ENCODE peak calls at places on chromosomes 11 and 22, in four cellular contexts. Z, F, G and D are unnamed samples.

GRCh38 chr11:79428406-79428805 is 12.4 kb downstream of the TENM4 start:
- DNase-seq in F (no peak), G (no peak), Z (no peak), D (no peak)

GRCh38 chr22:30420401-30421178 is 5.0 kb upstream of the MTFP1 start:
- DNase-seq in F (peak; percentile 32), G (no peak), Z (no peak), D (no peak)

GRCh38 chr11:116558504-116559252 is 214.1 kb downstream of the BUD13 start:
- DNase-seq in Z (no peak), F (no peak), G (no peak), D (no peak)

GRCh38 chr11:120096756-120097191 is 41.1 kb downstream of the TRIM29 start:
- DNase-seq in F (peak; percentile 75), G (no peak), Z (no peak), D (no peak)

GRCh38 chr22:43919106-43919965 is 4.3 kb upstream of the PNPLA3 start:
- DNase-seq in F (no peak), Z (no peak), G (no peak), D (peak; percentile 58)

GRCh38 chr11:19025799-19026406 is 34.6 kb downstream of the MRGPRX2 start:
- DNase-seq in F (no peak), G (no peak), Z (no peak), D (no peak)

GRCh38 chr11:6931146-6931713 is 5.0 kb downstream of the ZNF215 start:
- DNase-seq in Z (no peak), F (no peak), G (no peak), D (no peak)

GRCh38 chr22:20060700-20061480 is 19.2 kb upstream of the DGCR8 start:
- DNase-seq in Z (no peak), F (peak; percentile 53), G (no peak), D (no peak)

GRCh38 chr11:116281173-116282160 is 491.3 kb downstream of the BUD13 start:
- DNase-seq in Z (no peak), F (peak; percentile 15), G (no peak), D (no peak)

GRCh38 chr11:84909740-84910139 is 717.4 kb downstream of the DLG2 start:
- DNase-seq in G (no peak), Z (no peak), F (no peak), D (no peak)

GRCh38 chr11:109085708-109086373 is 336.1 kb upstream of the C11orf87 start:
- DNase-seq in G (no peak), Z (no peak), F (no peak), D (no peak)

GRCh38 chr11:61855939-61856730 is 28.0 kb downstream of the FADS2 start:
- DNase-seq in Z (no peak), F (no peak), G (peak; percentile 45), D (no peak)

DNA sequence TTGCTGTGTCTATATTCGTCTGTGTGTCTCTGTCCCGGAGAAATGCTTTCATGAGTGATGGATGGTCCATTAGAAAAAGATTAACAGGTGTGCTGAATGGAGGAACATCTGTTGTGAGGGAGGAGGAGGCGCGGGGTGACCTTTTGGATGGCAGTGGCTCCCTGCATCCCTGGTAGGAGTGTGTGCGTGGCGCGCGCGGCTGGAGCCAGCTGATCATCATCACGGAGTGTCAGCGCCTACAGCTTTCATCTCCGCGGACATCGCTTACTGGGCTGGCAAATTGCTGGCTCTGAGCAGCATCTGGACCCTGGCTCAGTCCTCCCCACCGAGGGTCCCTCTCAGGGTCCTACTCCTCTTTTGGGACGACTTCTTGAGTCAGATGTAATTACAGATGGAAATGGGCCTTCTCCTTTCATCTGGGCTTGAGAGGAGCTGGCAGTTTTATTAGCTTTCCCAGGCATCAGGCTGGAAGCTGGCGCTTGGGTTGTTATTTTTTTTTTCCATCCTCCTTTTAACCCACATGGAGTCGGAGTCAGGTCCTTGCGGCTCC is 85.3 kb downstream of the CACNA1I start:
- DNase-seq in F (no peak), Z (no peak), G (no peak), D (no peak)
- H3K27me3 ChIP-seq in F (no peaks in the 10 kb centered on the region), Z (no peaks in the 10 kb centered on the region), G (peaks cover 47% of the 10 kb centered on the region), D (peaks cover 3% of the 10 kb centered on the region)

GRCh38 chr22:49489821-49490220 is 337.9 kb downstream of the BRD1 start:
- DNase-seq in G (no peak), F (no peak), Z (no peak), D (no peak)

GRCh38 chr22:49491221-49491635 is 336.4 kb downstream of the BRD1 start:
- DNase-seq in F (no peak), Z (no peak), G (no peak), D (no peak)

GRCh38 chr22:49491726-49492125 is 335.9 kb downstream of the BRD1 start:
- DNase-seq in G (no peak), F (no peak), Z (no peak), D (no peak)

GRCh38 chr22:49492308-49492707 is 335.4 kb downstream of the BRD1 start:
- DNase-seq in F (no peak), Z (no peak), G (no peak), D (no peak)

GRCh38 chr22:49490692-49491091 is 337.0 kb downstream of the BRD1 start:
- DNase-seq in F (no peak), Z (no peak), G (no peak), D (no peak)
- H3K9me3 ChIP-seq in F (no peaks in the 10 kb centered on the region), Z (no peaks in the 10 kb centered on the region), G (no peaks in the 10 kb centered on the region), D (no peaks in the 10 kb centered on the region)

DNA sequence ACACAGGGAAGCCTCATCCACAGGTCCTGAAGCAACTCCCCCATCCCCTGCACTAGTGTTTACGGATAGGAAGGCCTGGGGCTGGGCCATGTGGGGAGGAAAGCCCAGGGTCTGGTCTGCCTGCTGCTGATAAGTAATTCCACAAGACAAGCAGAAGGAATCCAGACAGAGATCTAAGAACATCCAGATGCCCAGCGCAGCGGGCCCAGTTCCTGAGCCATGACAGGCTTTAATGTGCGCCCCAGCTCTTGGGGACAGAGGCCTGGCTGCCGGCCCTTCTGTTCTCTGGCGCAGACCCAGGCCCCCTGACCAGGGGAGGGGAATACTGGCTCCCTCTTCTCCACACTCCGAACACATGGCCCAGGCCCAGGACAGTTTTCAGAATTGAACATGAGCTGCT is 28.8 kb upstream of the ETS1 start:
- DNase-seq in G (peak; percentile 67), Z (no peak), F (no peak), D (no peak)
- TF ChIP-seq POLR2AphosphoS5 in G (no peak), Z (no peak), F (no peak), D (no peak)

GRCh38 chr11:124761301-124762021 is 629 bp downstream of the ESAM start:
- DNase-seq in F (no peak), Z (no peak), G (no peak), D (no peak)
- H3K27me3 ChIP-seq in F (peaks cover 3% of the 10 kb centered on the region), Z (peaks cover 52% of the 10 kb centered on the region), G (peaks cover 55% of the 10 kb centered on the region), D (peaks cover 19% of the 10 kb centered on the region)

DNA sequence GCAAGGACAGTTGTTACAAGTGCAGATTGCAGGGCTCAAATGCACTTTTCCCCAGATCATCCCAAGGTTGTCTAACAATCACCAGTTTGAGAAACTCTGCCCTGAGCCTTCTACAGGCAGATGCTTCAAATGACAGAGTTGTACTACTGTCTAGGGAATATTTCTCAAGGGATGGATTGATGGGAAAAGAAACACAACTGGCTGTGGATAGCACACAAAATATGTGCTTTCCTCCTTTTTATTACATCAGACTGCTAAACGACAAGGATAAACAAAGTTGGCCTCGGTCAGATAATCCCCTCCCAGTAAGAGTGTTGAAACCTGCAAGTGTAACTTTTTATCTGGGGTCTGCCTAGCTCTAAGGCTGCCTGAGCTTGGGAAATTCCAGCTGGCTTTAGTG is 46.6 kb upstream of the SORL1-AS1 start:
- DNase-seq in F (no peak), G (no peak), Z (no peak), D (no peak)
- H3K9me3 ChIP-seq in F (no peaks in the 10 kb centered on the region), G (no peaks in the 10 kb centered on the region), Z (no peaks in the 10 kb centered on the region), D (no peaks in the 10 kb centered on the region)

DNA sequence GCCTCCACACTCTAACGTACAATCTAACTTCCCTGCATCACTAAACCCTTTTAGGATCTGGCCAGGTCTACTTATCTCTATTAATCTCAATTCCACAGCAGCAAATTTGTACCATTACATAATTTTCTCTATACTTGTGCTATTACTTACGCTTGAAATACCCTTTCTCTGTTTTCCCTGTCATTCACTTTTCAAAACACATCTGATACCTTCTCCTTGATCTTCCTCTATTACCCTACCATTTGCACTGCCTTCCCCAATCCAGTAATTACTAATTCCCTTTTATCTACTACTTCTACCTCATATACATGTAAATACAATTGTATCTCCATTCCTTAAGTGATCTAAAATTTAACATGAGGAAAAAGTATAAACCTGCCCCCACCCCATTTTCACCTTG is 14.0 kb downstream of the CHORDC1 start:
- DNase-seq in Z (no peak), G (no peak), F (no peak), D (no peak)
- TF ChIP-seq POLR2AphosphoS5 in Z (no peak), G (no peak), F (no peak), D (no peak)

GRCh38 chr11:123755813-123756212 is 1.5 kb upstream of the OR6X1 start:
- DNase-seq in F (no peak), Z (no peak), G (no peak), D (no peak)
- H3K27me3 ChIP-seq in F (peaks cover 6% of the 10 kb centered on the region), Z (no peaks in the 10 kb centered on the region), G (no peaks in the 10 kb centered on the region), D (no peaks in the 10 kb centered on the region)

GRCh38 chr11:55481416-55481815 is 72.9 kb upstream of the OR4C15 start:
- DNase-seq in F (no peak), Z (no peak), G (no peak), D (no peak)
- H3K9me3 ChIP-seq in F (no peaks in the 10 kb centered on the region), Z (peaks cover 58% of the 10 kb centered on the region), G (peaks cover 43% of the 10 kb centered on the region), D (no peaks in the 10 kb centered on the region)

DNA sequence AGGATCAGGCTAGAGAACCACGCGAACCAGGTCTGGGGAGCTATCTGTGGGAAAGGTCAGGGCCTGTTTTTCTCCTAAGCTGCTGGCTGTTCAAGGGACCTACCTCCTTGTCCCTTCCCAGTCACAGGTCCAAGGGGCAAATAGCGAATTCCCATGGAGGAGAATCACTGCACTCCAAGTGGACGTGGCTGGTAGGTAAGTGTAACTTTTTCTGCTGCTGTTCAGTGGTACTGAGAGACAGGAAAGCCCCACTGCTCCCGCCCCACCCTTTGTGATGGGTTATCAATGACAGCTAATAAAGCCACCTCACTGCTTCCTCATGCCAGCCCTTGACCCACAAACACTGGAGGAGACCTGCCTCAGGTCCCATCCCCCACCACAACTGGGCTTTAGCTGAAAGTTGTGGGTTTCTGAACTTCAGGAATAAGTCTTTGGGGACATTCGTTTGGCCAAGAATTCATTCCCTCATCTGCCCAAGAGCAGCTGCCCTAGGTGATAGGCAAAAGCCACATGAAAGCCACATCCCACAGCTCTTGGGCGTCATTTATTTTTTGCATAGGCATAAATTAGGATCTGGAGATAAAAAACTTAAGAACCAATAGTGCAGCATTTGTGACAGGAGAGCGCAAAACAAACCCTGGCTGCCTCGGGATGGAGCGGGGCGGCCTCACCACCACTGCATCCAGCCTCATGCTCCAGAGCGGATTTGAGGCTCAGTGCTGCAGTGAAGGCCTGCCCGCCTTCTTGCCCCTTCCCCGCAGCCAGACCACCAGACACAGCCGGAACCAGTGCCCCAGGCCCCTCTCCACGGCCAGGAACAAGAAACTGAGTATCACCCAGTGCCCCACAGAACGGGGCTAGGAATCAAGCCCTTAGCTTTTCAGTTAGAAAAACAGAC is 21.3 kb downstream of the SUN2 start:
- DNase-seq in F (no peak), G (peak; percentile 57), Z (no peak), D (no peak)
- TF ChIP-seq POLR2AphosphoS5 in F (no peak), G (peak; percentile 78), Z (no peak), D (no peak)

GRCh38 chr11:10298342-10298741 is 4.3 kb upstream of the SBF2 start:
- DNase-seq in G (no peak), Z (no peak), F (peak; percentile 11), D (no peak)
- H3K27me3 ChIP-seq in G (peaks cover 9% of the 10 kb centered on the region), Z (no peaks in the 10 kb centered on the region), F (peaks cover 19% of the 10 kb centered on the region), D (no peaks in the 10 kb centered on the region)